ENCODE peak calls at places on chromosomes 4 and X, in seven cellular contexts. D is MM.1S, K is mesendoderm, C is mammary epithelial cell, M is endodermal cell, O is fibroblast of lung, J is PC-3. E is an unnamed sample.

GRCh38 chr4:88101165-88101564 is 57.3 kb downstream of the ABCG2 start:
- DNase-seq in D (peak), K (no peak), C (no peak), M (no peak), O (no peak), J (no peak), E (no peak)

GRCh38 chrX:106612403-106612789 is 618 bp downstream of the RADX start:
- DNase-seq in D (no peak), K (peak), C (peak), M (no peak), O (no peak), J (peak), E (no peak)

GRCh38 chrX:107537815-107538214 is 88.4 kb downstream of the FRMPD3 start:
- DNase-seq in D (peak), K (peak), C (peak), M (peak), O (peak), J (peak), E (peak)

GRCh38 chr4:38204317-38205060 is 244.3 kb downstream of the PTTG2 start:
- DNase-seq in D (no peak), K (no peak), C (peak), M (no peak), O (no peak), J (no peak), E (no peak)

GRCh38 chr4:43855283-43855682 is 593.3 kb downstream of the KCTD8 start:
- DNase-seq in D (peak), K (no peak), C (no peak), M (no peak), O (no peak), J (no peak), E (no peak)

GRCh38 chr4:182928061-182928460 is 10.9 kb upstream of the DCTD start:
- DNase-seq in D (no peak), K (peak), C (no peak), M (peak), O (no peak), J (no peak), E (no peak)

GRCh38 chr4:71296945-71297344 is 41.9 kb upstream of the SLC4A4 start:
- DNase-seq in D (no peak), K (no peak), C (peak), M (no peak), O (no peak), J (no peak), E (peak)

GRCh38 chrX:55451990-55452824 is at the start of gene MAGEH1:
- DNase-seq in D (peak), K (peak), C (peak), M (peak), O (peak), J (peak), E (peak)

GRCh38 chr4:128353791-128354190 is 66.2 kb upstream of the PGRMC2 start:
- DNase-seq in D (no peak), K (no peak), C (no peak), M (no peak), O (peak), J (peak), E (no peak)

GRCh38 chr4:114015444-114015899 is 36.0 kb upstream of the ARSJ start:
- DNase-seq in D (no peak), K (no peak), C (peak), M (no peak), O (peak), J (peak), E (no peak)

GRCh38 chr4:73698217-73698616 is 42.2 kb upstream of the CXCL8 start:
- DNase-seq in D (no peak), K (no peak), C (peak), M (no peak), O (no peak), J (peak), E (no peak)

GRCh38 chr4:75924309-75924708 is 16.5 kb downstream of the NAAA start:
- DNase-seq in D (no peak), K (no peak), C (no peak), M (no peak), O (no peak), J (no peak), E (no peak)

GRCh38 chr4:18034099-18034498 is 12.5 kb upstream of the LCORL start:
- DNase-seq in D (no peak), K (no peak), C (no peak), M (no peak), O (no peak), J (no peak), E (no peak)

GRCh38 chr4:169745291-169745690 is 12.5 kb downstream of the HPF1 start:
- DNase-seq in D (no peak), K (no peak), C (peak), M (no peak), O (peak), J (peak), E (no peak)

GRCh38 chrX:110167952-110168451 is 149.9 kb downstream of the AMMECR1 start:
- DNase-seq in D (no peak), K (peak), C (peak), M (peak), O (no peak), J (peak), E (no peak)

GRCh38 chrX:110407910-110408545 is 49.4 kb downstream of the RTL9 start:
- DNase-seq in D (peak), K (peak), C (peak), M (peak), O (peak), J (peak), E (peak)

GRCh38 chr4:145545538-145546224 is 64.0 kb downstream of the SMAD1 start:
- DNase-seq in D (no peak), K (no peak), C (peak), M (no peak), O (peak), J (peak), E (peak)

GRCh38 chr4:970046-970745 is 3.2 kb downstream of the DGKQ start:
- DNase-seq in D (no peak), K (peak), C (no peak), M (peak), O (no peak), J (no peak), E (peak)

GRCh38 chr4:973431-974397 is at the start of gene DGKQ:
- DNase-seq in D (no peak), K (peak), C (peak), M (peak), O (peak), J (peak), E (peak)

GRCh38 chr4:970854-971520 is 2.4 kb downstream of the DGKQ start:
- DNase-seq in D (no peak), K (no peak), C (no peak), M (no peak), O (no peak), J (peak), E (peak)

GRCh38 chr4:972651-973424 is 531 bp downstream of the DGKQ start:
- DNase-seq in D (no peak), K (no peak), C (peak), M (peak), O (no peak), J (peak), E (peak)

DNA sequence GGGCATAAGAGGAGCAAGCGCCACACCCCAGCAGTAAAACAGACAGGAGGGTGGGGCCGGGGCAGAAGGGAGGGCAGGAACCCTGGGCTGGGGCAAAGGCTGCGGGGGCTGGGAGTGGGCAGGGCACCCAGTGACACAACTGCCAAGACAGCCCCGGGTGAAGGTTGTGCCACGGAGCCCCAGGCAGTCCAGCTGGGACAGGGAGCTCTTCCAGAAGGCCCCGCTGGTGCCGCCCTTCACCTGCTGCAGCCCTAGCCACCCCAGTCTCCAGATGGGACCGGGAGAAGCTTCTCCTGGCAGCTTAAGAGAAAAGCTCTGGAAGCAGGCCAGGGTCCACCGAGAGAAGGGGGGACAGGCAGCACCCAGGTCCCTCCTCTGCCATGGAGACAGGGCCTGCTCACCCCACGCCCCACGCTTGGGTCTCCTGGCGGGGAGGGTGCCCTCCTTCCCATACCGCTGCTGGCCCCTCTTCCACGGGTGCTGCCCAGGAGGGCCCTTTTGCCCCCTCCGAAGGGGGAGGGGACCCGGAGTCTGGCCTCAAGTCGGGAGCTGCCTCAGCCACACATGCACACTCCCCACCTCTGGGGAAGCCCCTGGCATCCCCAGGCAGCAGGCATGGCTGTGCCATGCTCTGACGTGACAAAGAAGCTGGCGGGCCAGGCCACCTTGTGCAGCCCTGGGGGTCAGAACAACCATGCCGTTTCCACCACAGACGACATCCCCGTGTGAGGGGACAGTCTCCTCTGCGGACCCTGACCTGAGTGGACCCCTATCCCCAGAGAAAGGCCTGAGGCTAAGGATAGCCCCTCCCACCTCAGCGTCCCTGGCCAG is 1.5 kb downstream of the DGKQ start:
- DNase-seq in D (no peak), K (no peak), C (no peak), M (no peak), O (no peak), J (no peak), E (peak)
- H3K9ac ChIP-seq in D (no peak), K (no peak), C (no peak), M (no peak), O (peak), J (peak), E (peak)

GRCh38 chr4:101970555-101970954 is 180.0 kb downstream of the BANK1 start:
- DNase-seq in D (no peak), K (no peak), C (no peak), M (no peak), O (no peak), J (no peak), E (no peak)
- H3K9ac ChIP-seq in D (no peak), K (no peak), C (no peak), M (no peak), O (no peak), J (no peak), E (no peak)

GRCh38 chr4:148216866-148217814 is 225.1 kb downstream of the NR3C2 start:
- DNase-seq in D (peak), K (no peak), C (no peak), M (no peak), O (peak), J (no peak), E (no peak)
- H3K9ac ChIP-seq in D (peak), K (no peak), C (no peak), M (no peak), O (no peak), J (no peak), E (no peak)

GRCh38 chr4:105127154-105127445 is 19.6 kb upstream of the TET2 start:
- DNase-seq in D (no peak), K (no peak), C (no peak), M (no peak), O (no peak), J (no peak), E (no peak)
- H3K9ac ChIP-seq in D (no peak), K (no peak), C (no peak), M (no peak), O (no peak), J (no peak), E (no peak)

GRCh38 chr4:100189820-100190642 is at the start of gene DDIT4L:
- DNase-seq in D (no peak), K (peak), C (peak), M (peak), O (peak), J (no peak), E (peak)
- H3K9ac ChIP-seq in D (no peak), K (peak), C (no peak), M (peak), O (peak), J (no peak), E (no peak)

DNA sequence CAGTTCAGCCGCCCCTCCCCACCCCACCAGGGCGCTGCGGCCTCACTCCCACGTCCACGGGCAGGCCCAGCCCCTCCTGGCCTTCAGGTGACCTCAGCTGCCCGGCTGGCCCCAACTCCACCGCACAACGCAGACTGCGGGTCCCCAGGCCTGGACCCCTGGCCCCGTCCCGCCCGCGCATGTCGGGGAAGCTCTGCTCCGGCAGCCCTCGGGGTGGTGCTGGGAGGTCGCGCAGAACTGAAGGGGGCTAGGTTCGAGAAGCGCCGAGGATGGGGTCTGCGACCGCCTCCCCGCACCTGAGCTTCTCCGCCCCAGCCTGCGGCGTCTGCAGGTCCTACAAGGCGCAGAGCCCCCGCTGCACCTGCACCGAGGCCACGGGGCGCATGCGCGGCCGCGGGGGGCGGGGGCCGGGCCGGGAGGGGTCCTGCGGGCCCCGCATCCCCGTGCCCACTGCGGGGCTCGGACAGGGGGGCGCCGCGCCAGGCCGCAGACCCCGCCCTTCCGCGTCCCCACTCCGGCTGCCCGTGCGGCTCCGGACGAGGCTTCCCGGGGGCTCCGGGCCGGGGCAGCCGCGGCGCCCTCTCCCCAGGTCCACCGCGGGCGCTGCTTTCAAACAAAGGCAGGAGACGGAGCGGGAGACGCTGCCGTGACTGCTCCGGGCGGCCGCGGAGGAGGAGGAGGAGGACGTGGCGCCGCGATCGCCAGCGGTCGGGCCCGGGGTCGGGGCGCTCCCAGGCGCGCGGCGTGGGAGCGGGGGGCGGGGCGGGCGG is 678 bp upstream of the NAT8L start:
- DNase-seq in D (no peak), K (no peak), C (no peak), M (peak), O (no peak), J (no peak), E (no peak)
- H3K9ac ChIP-seq in D (no peak), K (no peak), C (no peak), M (no peak), O (no peak), J (no peak), E (no peak)

E was measured in colonic mucosa.